ENCODE peak calls at places on chromosomes 3 and 15, in eight cellular contexts. R is cortex of kidney, D is DMS153, N is AG04450, U is Ammon's horn, L is neural crest cell, E is coronary artery, P is nucleus accumbens. M is an unnamed sample.

GRCh38 chr15:87142096-87142495 is 1062.4 kb downstream of the AGBL1 start:
- DNase-seq in R (no peak), D (no peak), N (no peak), U (no peak), L (no peak), E (no peak), P (no peak), M (no peak)

GRCh38 chr3:125374501-125374995 is 577 bp downstream of the ZNF148 start:
- DNase-seq in R (no peak), D (no peak), N (no peak), U (peak), L (peak), E (no peak), P (peak), M (no peak)

GRCh38 chr3:142735462-142735861 is 11.6 kb downstream of the TRPC1 start:
- DNase-seq in R (no peak), D (no peak), N (no peak), U (no peak), L (no peak), E (no peak), P (no peak), M (no peak)

GRCh38 chr3:128911911-128912310 is 32.5 kb downstream of the ACAD9 start:
- DNase-seq in R (no peak), D (no peak), N (no peak), U (no peak), L (no peak), E (peak), P (no peak), M (peak)

GRCh38 chr3:186826978-186827857 is 15.3 kb upstream of the ADIPOQ start:
- DNase-seq in R (peak), D (peak), N (peak), U (peak), L (peak), E (peak), P (peak), M (peak)

GRCh38 chr15:71562251-71562650 is 248.1 kb upstream of the NR2E3 start:
- DNase-seq in R (no peak), D (no peak), N (no peak), U (no peak), L (no peak), E (no peak), P (no peak), M (no peak)

GRCh38 chr15:64930019-64930652 is 18.4 kb downstream of the ANKDD1A start:
- DNase-seq in R (no peak), D (no peak), N (no peak), U (no peak), L (no peak), E (no peak), P (no peak), M (peak)

GRCh38 chr15:66617137-66618090 is 51.6 kb upstream of the LCTL start:
- DNase-seq in R (no peak), D (no peak), N (peak), U (peak), L (no peak), E (peak), P (peak), M (peak)

GRCh38 chr15:57680021-57680420 is 26.5 kb upstream of the POLR2M start:
- DNase-seq in R (no peak), D (no peak), N (no peak), U (no peak), L (no peak), E (no peak), P (no peak), M (no peak)

GRCh38 chr3:12954891-12955650 is 113.7 kb upstream of the RPL32 start:
- DNase-seq in R (no peak), D (no peak), N (no peak), U (peak), L (no peak), E (peak), P (peak), M (no peak)

GRCh38 chr3:29408676-29409075 is 127.8 kb downstream of the RBMS3 start:
- DNase-seq in R (no peak), D (no peak), N (no peak), U (no peak), L (no peak), E (no peak), P (no peak), M (no peak)

GRCh38 chr3:41674449-41674848 is 287.5 kb downstream of the ULK4 start:
- DNase-seq in R (no peak), D (no peak), N (no peak), U (no peak), L (no peak), E (no peak), P (no peak), M (no peak)

GRCh38 chr3:42667523-42668402 is 14.3 kb downstream of the ZBTB47 start:
- DNase-seq in R (no peak), D (no peak), N (no peak), U (no peak), L (no peak), E (no peak), P (no peak), M (peak)

GRCh38 chr15:62107561-62108110 is 40.9 kb downstream of the C2CD4A start:
- DNase-seq in R (no peak), D (no peak), N (no peak), U (no peak), L (no peak), E (no peak), P (no peak), M (no peak)

GRCh38 chr15:84752195-84752594 is 3.8 kb downstream of the ZNF592 start:
- DNase-seq in R (no peak), D (no peak), N (no peak), U (no peak), L (no peak), E (no peak), P (no peak), M (no peak)

GRCh38 chr15:57245130-57245529 is 131.2 kb upstream of the CGNL1 start:
- DNase-seq in R (no peak), D (no peak), N (no peak), U (no peak), L (no peak), E (no peak), P (no peak), M (no peak)

GRCh38 chr3:101303089-101303731 is 17.2 kb downstream of the IMPG2 start:
- DNase-seq in R (no peak), D (no peak), N (peak), U (no peak), L (no peak), E (no peak), P (no peak), M (no peak)

GRCh38 chr3:78096488-78097255 is 1056.8 kb downstream of the ROBO2 start:
- DNase-seq in R (no peak), D (no peak), N (no peak), U (no peak), L (no peak), E (no peak), P (no peak), M (no peak)

GRCh38 chr3:86982883-86983282 is 8.1 kb downstream of the VGLL3 start:
- DNase-seq in R (no peak), D (no peak), N (no peak), U (no peak), L (no peak), E (no peak), P (no peak), M (no peak)

GRCh38 chr3:145243875-145244274 is 917.1 kb downstream of the PLOD2 start:
- DNase-seq in R (no peak), D (no peak), N (peak), U (no peak), L (no peak), E (no peak), P (no peak), M (no peak)

GRCh38 chr15:31252386-31252785 is 74.2 kb upstream of the KLF13 start:
- DNase-seq in R (no peak), D (no peak), N (no peak), U (no peak), L (no peak), E (no peak), P (no peak), M (no peak)

GRCh38 chr3:103057477-103057876 is 622.7 kb downstream of the ZPLD1 start:
- DNase-seq in R (no peak), D (no peak), N (no peak), U (no peak), L (no peak), E (no peak), P (no peak), M (no peak)

GRCh38 chr15:101348643-101349496 is 53.8 kb upstream of the SNRPA1 start:
- DNase-seq in R (no peak), D (no peak), N (no peak), U (no peak), L (no peak), E (no peak), P (no peak), M (no peak)

GRCh38 chr15:60973637-60974415 is 255.3 kb downstream of the RORA start:
- DNase-seq in R (no peak), D (no peak), N (peak), U (no peak), L (no peak), E (no peak), P (no peak), M (no peak)

GRCh38 chr3:12999147-13000140 is 73.8 kb downstream of the IQSEC1 start:
- DNase-seq in R (no peak), D (no peak), N (no peak), U (peak), L (no peak), E (peak), P (no peak), M (peak)

GRCh38 chr15:74807302-74807701 is 5.3 kb upstream of the LMAN1L start:
- DNase-seq in R (no peak), D (no peak), N (no peak), U (no peak), L (no peak), E (no peak), P (no peak), M (no peak)

GRCh38 chr3:63864008-63864871 is 573 bp downstream of the ATXN7 start:
- DNase-seq in R (no peak), D (no peak), N (no peak), U (peak), L (peak), E (no peak), P (no peak), M (no peak)

GRCh38 chr15:74240002-74240568 is 4.0 kb downstream of the CCDC33 start:
- DNase-seq in R (no peak), D (peak), N (no peak), U (peak), L (no peak), E (peak), P (peak), M (no peak)